ENCODE peak calls at places on chromosomes 7 and 10, in four cellular contexts. Y is GM12878, I is HepG2, U is K562. T is an unnamed sample.
A peak's percentile ranks its signal among the peaks of the same experiment; 100 is the strongest.

GRCh38 chr10:3808689-3809199 is 23.7 kb upstream of the KLF6 start:
- DNase-seq in I (no peak), Y (no peak), U (no peak), T (no peak)

GRCh38 chr7:151925446-151926335 is 30.6 kb upstream of the GALNTL5 start:
- DNase-seq in I (no peak), Y (no peak), U (peak; percentile 44), T (no peak)

GRCh38 chr10:99431190-99431549 is 746 bp upstream of the GOT1 start:
- DNase-seq in U (peak; percentile 69), Y (no peak), I (no peak), T (peak; percentile 30)

GRCh38 chr10:8065651-8066050 is 11.2 kb downstream of the GATA3 start:
- DNase-seq in I (no peak), U (no peak), Y (no peak), T (no peak)

GRCh38 chr10:98268694-98269386 is 846 bp upstream of the LOXL4 start:
- DNase-seq in I (peak; percentile 72), U (no peak), Y (no peak), T (peak; percentile 36)

GRCh38 chr7:93941956-93942355 is 20.4 kb downstream of the GNG11 start:
- DNase-seq in U (no peak), Y (no peak), I (no peak), T (no peak)

GRCh38 chr7:151623766-151624165 is 104.1 kb upstream of the RHEB start:
- DNase-seq in I (no peak), Y (no peak), U (no peak), T (no peak)

GRCh38 chr7:69049341-69049740 is 548.9 kb upstream of the AUTS2 start:
- DNase-seq in Y (no peak), U (no peak), I (no peak), T (no peak)

GRCh38 chr7:129208667-129209066 is 16.2 kb upstream of the AHCYL2 start:
- DNase-seq in I (no peak), U (no peak), Y (no peak), T (no peak)

GRCh38 chr10:94546616-94547175 is 1.1 kb downstream of the HELLS start:
- DNase-seq in Y (peak; percentile 7), I (no peak), U (peak; percentile 13), T (no peak)

GRCh38 chr10:79438021-79438698 is 7.3 kb downstream of the ZCCHC24 start:
- DNase-seq in U (no peak), I (no peak), Y (no peak), T (no peak)

GRCh38 chr7:86939197-86939814 is 120.1 kb downstream of the ELAPOR2 start:
- DNase-seq in Y (peak; percentile 40), U (peak; percentile 82), I (peak; percentile 67), T (peak; percentile 72)

GRCh38 chr7:31062746-31063435 is 10.8 kb downstream of the ADCYAP1R1 start:
- DNase-seq in I (no peak), Y (no peak), U (no peak), T (no peak)

GRCh38 chr10:71218046-71218832 is 5.9 kb downstream of the UNC5B start:
- DNase-seq in U (no peak), Y (no peak), I (peak; percentile 20), T (no peak)

GRCh38 chr10:33129181-33129928 is 171.3 kb upstream of the ITGB1 start:
- DNase-seq in Y (no peak), U (no peak), I (no peak), T (peak; percentile 46)

GRCh38 chr7:91940171-91940570 is 491 bp upstream of the AKAP9 start:
- DNase-seq in Y (no peak), I (peak; percentile 14), U (peak; percentile 76), T (peak; percentile 37)

GRCh38 chr7:150986099-150986512 is 4.7 kb upstream of the NOS3 start:
- DNase-seq in U (peak; percentile 89), I (no peak), Y (no peak), T (peak; percentile 64)

GRCh38 chr7:149285581-149285975 is 23.6 kb downstream of the ZNF783 start:
- DNase-seq in U (peak; percentile 26), Y (no peak), I (no peak), T (peak; percentile 36)

GRCh38 chr10:129977794-129978193 is 13.7 kb upstream of the EBF3 start:
- DNase-seq in I (no peak), U (no peak), Y (no peak), T (no peak)

GRCh38 chr10:71262027-71262426 is 49.7 kb downstream of the UNC5B start:
- DNase-seq in U (no peak), I (no peak), Y (no peak), T (no peak)

GRCh38 chr7:111094387-111094786 is 3.5 kb downstream of the LRRN3 start:
- DNase-seq in I (no peak), Y (no peak), U (no peak), T (no peak)

GRCh38 chr7:1843921-1844335 is 173.9 kb downstream of the ELFN1 start:
- DNase-seq in Y (no peak), U (no peak), I (no peak), T (no peak)

GRCh38 chr7:112889268-112889667 is 99.1 kb upstream of the TMEM168 start:
- DNase-seq in U (no peak), I (no peak), Y (no peak), T (no peak)

GRCh38 chr7:27176343-27176731 is 2.2 kb upstream of the HOXA10 start:
- DNase-seq in I (no peak), Y (no peak), U (no peak), T (no peak)

GRCh38 chr7:139091677-139091996 is 17.9 kb downstream of the ZC3HAV1 start:
- DNase-seq in U (peak; percentile 52), Y (no peak), I (no peak), T (no peak)

GRCh38 chr7:139646566-139646965 is 123.1 kb downstream of the CLEC2L start:
- DNase-seq in I (no peak), U (no peak), Y (no peak), T (no peak)

GRCh38 chr7:42234736-42235135 is 2.3 kb downstream of the GLI3 start:
- DNase-seq in I (no peak), U (no peak), Y (no peak), T (no peak)

GRCh38 chr7:15015545-15016314 is 113.2 kb upstream of the DGKB start:
- DNase-seq in U (peak; percentile 39), Y (peak; percentile 5), I (peak; percentile 75), T (peak; percentile 69)

GRCh38 chr10:32169556-32169955 is 113.3 kb upstream of the KIF5B start:
- DNase-seq in Y (no peak), I (no peak), U (no peak), T (no peak)

GRCh38 chr7:27091936-27092752 is 3.7 kb downstream of the HOXA1 start:
- DNase-seq in Y (no peak), U (no peak), I (no peak), T (no peak)

GRCh38 chr10:131662851-131663250 is 238.0 kb upstream of the PPP2R2D start:
- DNase-seq in U (no peak), I (no peak), Y (no peak), T (no peak)

GRCh38 chr10:131726967-131727366 is 173.8 kb upstream of the PPP2R2D start:
- DNase-seq in U (no peak), Y (no peak), I (no peak), T (no peak)

GRCh38 chr10:28719789-28720436 is 42.6 kb downstream of the BAMBI start:
- DNase-seq in U (peak; percentile 41), Y (no peak), I (peak; percentile 53), T (no peak)

GRCh38 chr10:121754667-121755066 is 156.4 kb upstream of the FGFR2 start:
- DNase-seq in U (no peak), Y (no peak), I (no peak), T (no peak)

GRCh38 chr10:121751191-121751760 is 153.0 kb upstream of the FGFR2 start:
- DNase-seq in U (no peak), Y (no peak), I (no peak), T (no peak)

DNA sequence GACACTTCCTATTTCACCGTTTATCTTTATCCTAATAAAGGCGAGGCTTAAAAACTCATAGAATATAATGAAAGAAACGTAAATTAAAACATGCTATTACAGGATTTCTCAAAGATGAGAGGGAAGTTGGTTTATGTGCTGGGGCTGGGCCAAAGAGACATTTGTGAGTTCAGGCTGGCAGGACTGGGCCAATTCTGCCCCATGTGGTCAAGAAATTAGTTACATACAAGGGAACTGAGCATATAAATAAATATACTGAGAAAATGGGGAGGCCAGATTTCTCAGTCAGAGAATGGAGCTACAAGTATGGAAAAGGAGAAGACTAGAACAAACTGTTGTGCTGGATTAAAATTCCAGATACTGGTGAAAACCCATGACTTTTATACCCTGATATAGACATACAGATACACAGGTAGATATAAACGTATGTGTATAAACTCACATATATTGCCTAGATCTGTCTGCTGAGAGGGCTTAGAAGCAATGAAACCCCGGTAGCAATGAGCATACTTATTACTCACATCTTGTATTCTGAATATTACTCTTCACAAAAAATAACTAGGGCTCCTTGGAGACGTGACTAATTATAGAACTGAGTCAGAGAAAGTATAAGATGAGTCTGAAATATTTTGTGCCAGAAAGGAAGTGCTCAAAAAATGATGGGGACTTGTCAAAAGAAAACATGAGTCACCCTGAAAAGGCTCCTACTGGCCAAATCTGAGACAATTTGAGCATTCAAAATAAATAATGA is 155.7 kb upstream of the FGFR2 start:
- DNase-seq in Y (peak; percentile 46), I (no peak), U (no peak), T (peak; percentile 37)
- TF ChIP-seq CHD4 in Y (no peak), I (no peak), U (no peak), T (no peak)

DNA sequence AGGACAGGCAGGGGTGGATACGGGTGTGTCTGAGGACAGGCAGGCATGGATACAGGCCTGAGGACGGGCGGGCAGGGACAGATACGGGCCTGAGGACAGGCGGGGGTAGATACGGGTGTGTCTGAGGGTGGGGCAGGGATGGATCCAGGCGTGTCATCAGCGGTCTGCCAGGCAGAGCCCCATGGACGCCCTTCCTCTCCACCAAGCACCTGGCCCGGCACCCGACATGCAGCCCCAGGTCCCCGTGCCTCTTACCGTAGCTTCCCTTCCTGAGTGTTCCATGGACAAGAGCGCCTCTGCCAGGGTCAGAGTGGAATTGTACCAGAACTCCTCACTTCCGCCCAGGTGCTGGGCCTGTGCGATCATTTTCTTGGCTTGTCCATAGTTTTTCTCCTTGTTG is 74.6 kb upstream of the NKX6-2 start:
- DNase-seq in I (no peak), Y (no peak), U (no peak), T (no peak)
- TF ChIP-seq CHD4 in I (no peak), Y (no peak), U (no peak), T (no peak)

DNA sequence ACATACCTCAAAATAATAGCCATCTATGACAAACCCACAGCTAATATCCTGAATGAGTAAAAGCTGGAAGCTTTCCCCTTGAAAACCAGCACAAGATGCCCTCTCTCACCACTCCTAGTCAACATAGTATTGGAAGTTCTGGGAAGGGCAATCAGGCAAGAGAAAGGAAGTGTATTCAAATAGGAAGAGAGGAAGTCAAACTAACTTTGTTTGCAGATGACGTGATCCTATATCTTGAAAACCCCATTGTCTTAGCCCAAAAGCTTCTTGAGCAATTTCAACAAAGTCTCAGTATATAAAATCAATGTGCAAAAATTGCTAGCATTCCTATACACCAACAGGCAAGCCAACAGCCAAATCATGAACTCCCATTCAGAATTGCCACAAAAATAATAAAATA is 131.3 kb downstream of the FANK1 start:
- DNase-seq in I (no peak), U (no peak), Y (no peak), T (no peak)
- TF ChIP-seq CHD4 in I (no peak), U (no peak), Y (no peak), T (no peak)

GRCh38 chr7:114439581-114439980 is 25.0 kb downstream of the FOXP2 start:
- DNase-seq in U (no peak), I (no peak), Y (no peak), T (no peak)

DNA sequence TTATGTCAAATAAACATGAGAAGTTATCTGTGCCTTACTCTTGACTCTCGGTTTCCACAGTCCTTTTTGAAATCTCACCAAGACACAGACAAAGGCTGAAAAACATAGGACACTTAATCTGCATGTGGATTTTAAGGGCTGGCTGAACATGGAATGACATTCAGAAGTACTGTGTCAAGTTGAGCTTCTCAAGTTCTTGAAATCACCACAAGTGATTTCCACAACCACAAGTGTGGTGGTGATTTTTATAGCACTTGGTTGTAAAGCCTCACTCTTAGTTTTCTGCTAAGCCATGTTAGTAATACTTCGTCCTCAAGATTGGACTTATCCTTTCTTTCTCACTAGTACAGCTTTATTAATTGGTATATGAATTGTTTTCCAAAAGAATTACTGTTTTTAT is 29.6 kb downstream of the FOXP2 start:
- DNase-seq in U (no peak), Y (no peak), I (no peak), T (no peak)
- TF ChIP-seq CHD4 in U (no peak), Y (no peak), I (no peak), T (no peak)